ENCODE peak calls at places on chromosomes 12 and 14, in four cellular contexts. V is brain microvascular endothelial cell; G is CD8-positive, alpha-beta T cell; D is WERI-Rb-1. E is an unnamed sample.

GRCh38 chr14:98444077-98444476 is 827.9 kb downstream of the BCL11B start:
- DNase-seq in V (no peak), G (peak), D (no peak), E (no peak)

GRCh38 chr12:52182898-52183543 is 8.8 kb downstream of the KRT80 start:
- DNase-seq in V (no peak), G (no peak), D (no peak), E (no peak)

GRCh38 chr12:48038085-48038484 is 33.8 kb upstream of the COL2A1 start:
- DNase-seq in V (no peak), G (no peak), D (no peak), E (no peak)

GRCh38 chr14:80325112-80325511 is 113.8 kb upstream of the DIO2 start:
- DNase-seq in V (no peak), G (no peak), D (no peak), E (no peak)

GRCh38 chr14:20836668-20837338 is 34.2 kb upstream of the RNASE1 start:
- DNase-seq in V (peak), G (no peak), D (no peak), E (no peak)

GRCh38 chr12:79373896-79374499 is 316.8 kb downstream of the PAWR start:
- DNase-seq in V (peak), G (no peak), D (peak), E (no peak)

GRCh38 chr12:128180166-128180565 is 86.8 kb upstream of the TMEM132C start:
- DNase-seq in V (no peak), G (no peak), D (no peak), E (no peak)

GRCh38 chr12:104588048-104588942 is 131.5 kb downstream of the CHST11 start:
- DNase-seq in V (peak), G (no peak), D (no peak), E (no peak)

GRCh38 chr12:3238196-3238595 is 161.0 kb downstream of the TSPAN9 start:
- DNase-seq in V (no peak), G (no peak), D (no peak), E (no peak)

GRCh38 chr12:102427542-102427923 is 52.8 kb downstream of the IGF1 start:
- DNase-seq in V (no peak), G (no peak), D (no peak), E (no peak)

GRCh38 chr14:91996951-91997371 is 42.9 kb downstream of the TRIP11 start:
- DNase-seq in V (peak), G (no peak), D (no peak), E (no peak)

GRCh38 chr12:31510034-31510433 is 80.9 kb downstream of the DENND5B start:
- DNase-seq in V (no peak), G (no peak), D (no peak), E (no peak)

GRCh38 chr12:89556976-89557375 is 31.1 kb upstream of the POC1B start:
- DNase-seq in V (no peak), G (no peak), D (no peak), E (no peak)

GRCh38 chr12:92363295-92364146 is 217.9 kb upstream of the BTG1 start:
- DNase-seq in V (peak), G (peak), D (no peak), E (peak)

GRCh38 chr12:56676851-56677601 is 11.1 kb downstream of the PTGES3 start:
- DNase-seq in V (no peak), G (no peak), D (no peak), E (no peak)

GRCh38 chr12:108482717-108483212 is 32.3 kb upstream of the FICD start:
- DNase-seq in V (peak), G (no peak), D (no peak), E (no peak)

GRCh38 chr12:71070416-71071155 is 87.2 kb downstream of the TSPAN8 start:
- DNase-seq in V (no peak), G (no peak), D (no peak), E (no peak)

GRCh38 chr12:121784460-121784859 is 9.0 kb downstream of the RHOF start:
- DNase-seq in V (peak), G (no peak), D (no peak), E (no peak)

GRCh38 chr12:55743967-55744931 is 1.3 kb downstream of the GDF11 start:
- DNase-seq in V (no peak), G (no peak), D (no peak), E (no peak)

GRCh38 chr12:645563-646071 is 17.6 kb downstream of the NINJ2 start:
- DNase-seq in V (peak), G (no peak), D (no peak), E (no peak)

GRCh38 chr12:56317675-56318074 is 1.9 kb upstream of the CNPY2 start:
- DNase-seq in V (no peak), G (no peak), D (peak), E (no peak)

GRCh38 chr12:107418976-107419375 is 266.6 kb upstream of the PWP1 start:
- DNase-seq in V (no peak), G (no peak), D (peak), E (no peak)

GRCh38 chr14:96418075-96418474 is 26.1 kb downstream of the AK7 start:
- DNase-seq in V (no peak), G (no peak), D (no peak), E (no peak)

GRCh38 chr14:38662781-38663180 is 406.9 kb upstream of the CLEC14A start:
- DNase-seq in V (no peak), G (no peak), D (no peak), E (no peak)

GRCh38 chr14:61252354-61253063 is 28.6 kb downstream of the TMEM30B start:
- DNase-seq in V (peak), G (peak), D (peak), E (peak)

GRCh38 chr12:96047621-96048211 is 12.3 kb upstream of the LTA4H start:
- DNase-seq in V (no peak), G (no peak), D (no peak), E (no peak)

GRCh38 chr14:96126783-96127271 is 77.8 kb upstream of the BDKRB2 start:
- DNase-seq in V (no peak), G (no peak), D (no peak), E (no peak)

GRCh38 chr14:35632276-35633071 is 98.5 kb downstream of the INSM2 start:
- DNase-seq in V (no peak), G (no peak), D (no peak), E (no peak)

GRCh38 chr12:109840349-109841073 is 7.3 kb upstream of the TRPV4 start:
- DNase-seq in V (no peak), G (no peak), D (no peak), E (no peak)

GRCh38 chr12:127552838-127553237 is 714.1 kb upstream of the TMEM132C start:
- DNase-seq in V (no peak), G (no peak), D (no peak), E (no peak)

GRCh38 chr12:52182456-52182855 is 9.4 kb downstream of the KRT80 start:
- DNase-seq in V (no peak), G (no peak), D (no peak), E (no peak)

GRCh38 chr12:3157581-3158328 is 80.6 kb downstream of the TSPAN9 start:
- DNase-seq in V (no peak), G (no peak), D (no peak), E (no peak)

GRCh38 chr14:68681256-68681655 is 111.6 kb downstream of the ZFP36L1 start:
- DNase-seq in V (no peak), G (no peak), D (no peak), E (no peak)

GRCh38 chr12:9699898-9700605 is 30.5 kb downstream of the CLEC2D start:
- DNase-seq in V (no peak), G (no peak), D (no peak), E (no peak)